ENCODE peak calls at places on chromosomes 3 and 15, in seven cellular contexts. One of them, this sample, is unnamed.

GRCh38 chr3:135865085-135865484 is 100.4 kb upstream of the PPP2R3A start:
- DNase-seq in kidney tubule cell: no peak
- DNase-seq in AG04450: no peak
- DNase-seq in AG10803: peak; percentile 40
- DNase-seq in mammary epithelial cell: no peak
- DNase-seq in HS-27A: no peak
- DNase-seq in activated naive CD8-positive, alpha-beta T cell treated with anti-CD3 and anti-CD28 coated beads, Interleukin-2, amount 50 U/mL, for 24 hours: no peak
- DNase-seq in this sample: no peak

GRCh38 chr3:15431256-15431837 is 3.9 kb downstream of the EAF1 start:
- DNase-seq in kidney tubule cell: no peak
- DNase-seq in AG10803: no peak
- DNase-seq in HS-27A: no peak
- DNase-seq in AG04450: no peak
- DNase-seq in activated naive CD8-positive, alpha-beta T cell treated with anti-CD3 and anti-CD28 coated beads, Interleukin-2, amount 50 U/mL, for 24 hours: no peak
- DNase-seq in mammary epithelial cell: no peak
- DNase-seq in this sample: no peak

GRCh38 chr15:79989682-79990081 is 18.7 kb upstream of the BCL2A1 start:
- DNase-seq in HS-27A: no peak
- DNase-seq in AG04450: no peak
- DNase-seq in AG10803: peak; percentile 49
- DNase-seq in activated naive CD8-positive, alpha-beta T cell treated with anti-CD3 and anti-CD28 coated beads, Interleukin-2, amount 50 U/mL, for 24 hours: no peak
- DNase-seq in kidney tubule cell: no peak
- DNase-seq in mammary epithelial cell: peak; percentile 31
- DNase-seq in this sample: no peak

GRCh38 chr3:157810924-157811718 is 295.1 kb downstream of the SHOX2 start:
- DNase-seq in mammary epithelial cell: no peak
- DNase-seq in AG10803: no peak
- DNase-seq in HS-27A: no peak
- DNase-seq in activated naive CD8-positive, alpha-beta T cell treated with anti-CD3 and anti-CD28 coated beads, Interleukin-2, amount 50 U/mL, for 24 hours: no peak
- DNase-seq in AG04450: no peak
- DNase-seq in kidney tubule cell: no peak
- DNase-seq in this sample: peak; percentile 3

GRCh38 chr3:56691165-56692000 is 8.3 kb upstream of the TASOR start:
- DNase-seq in HS-27A: no peak
- DNase-seq in kidney tubule cell: peak; percentile 79
- DNase-seq in mammary epithelial cell: peak; percentile 86
- DNase-seq in activated naive CD8-positive, alpha-beta T cell treated with anti-CD3 and anti-CD28 coated beads, Interleukin-2, amount 50 U/mL, for 24 hours: no peak
- DNase-seq in AG10803: peak; percentile 35
- DNase-seq in AG04450: no peak
- DNase-seq in this sample: no peak

GRCh38 chr3:78268087-78268486 is 1228.2 kb downstream of the ROBO2 start:
- DNase-seq in HS-27A: no peak
- DNase-seq in AG04450: no peak
- DNase-seq in mammary epithelial cell: no peak
- DNase-seq in AG10803: no peak
- DNase-seq in kidney tubule cell: no peak
- DNase-seq in activated naive CD8-positive, alpha-beta T cell treated with anti-CD3 and anti-CD28 coated beads, Interleukin-2, amount 50 U/mL, for 24 hours: no peak
- DNase-seq in this sample: no peak

GRCh38 chr3:190384241-190384863 is 3.6 kb upstream of the CLDN16 start:
- DNase-seq in kidney tubule cell: peak; percentile 94
- DNase-seq in AG10803: peak; percentile 42
- DNase-seq in AG04450: no peak
- DNase-seq in mammary epithelial cell: peak; percentile 90
- DNase-seq in HS-27A: no peak
- DNase-seq in activated naive CD8-positive, alpha-beta T cell treated with anti-CD3 and anti-CD28 coated beads, Interleukin-2, amount 50 U/mL, for 24 hours: no peak
- DNase-seq in this sample: peak; percentile 66

GRCh38 chr3:14161282-14161681 is 17.1 kb downstream of the XPC start:
- DNase-seq in kidney tubule cell: no peak
- DNase-seq in AG04450: no peak
- DNase-seq in mammary epithelial cell: no peak
- DNase-seq in activated naive CD8-positive, alpha-beta T cell treated with anti-CD3 and anti-CD28 coated beads, Interleukin-2, amount 50 U/mL, for 24 hours: no peak
- DNase-seq in HS-27A: no peak
- DNase-seq in AG10803: no peak
- DNase-seq in this sample: no peak

GRCh38 chr15:81047948-81048347 is 47.2 kb downstream of the TLNRD1 start:
- DNase-seq in kidney tubule cell: no peak
- DNase-seq in activated naive CD8-positive, alpha-beta T cell treated with anti-CD3 and anti-CD28 coated beads, Interleukin-2, amount 50 U/mL, for 24 hours: no peak
- DNase-seq in AG04450: no peak
- DNase-seq in HS-27A: no peak
- DNase-seq in mammary epithelial cell: no peak
- DNase-seq in AG10803: no peak
- DNase-seq in this sample: no peak

GRCh38 chr15:69812881-69813280 is 284.8 kb downstream of the TLE3 start:
- DNase-seq in AG04450: no peak
- DNase-seq in kidney tubule cell: no peak
- DNase-seq in mammary epithelial cell: no peak
- DNase-seq in HS-27A: no peak
- DNase-seq in activated naive CD8-positive, alpha-beta T cell treated with anti-CD3 and anti-CD28 coated beads, Interleukin-2, amount 50 U/mL, for 24 hours: no peak
- DNase-seq in AG10803: no peak
- DNase-seq in this sample: no peak

GRCh38 chr3:113243846-113244245 is 32.5 kb downstream of the BOC start:
- DNase-seq in AG04450: no peak
- DNase-seq in activated naive CD8-positive, alpha-beta T cell treated with anti-CD3 and anti-CD28 coated beads, Interleukin-2, amount 50 U/mL, for 24 hours: no peak
- DNase-seq in HS-27A: no peak
- DNase-seq in kidney tubule cell: no peak
- DNase-seq in mammary epithelial cell: no peak
- DNase-seq in AG10803: peak; percentile 36
- DNase-seq in this sample: no peak

GRCh38 chr15:50066202-50066601 is 52.8 kb downstream of the ATP8B4 start:
- DNase-seq in AG10803: peak; percentile 51
- DNase-seq in mammary epithelial cell: peak; percentile 53
- DNase-seq in kidney tubule cell: peak; percentile 46
- DNase-seq in activated naive CD8-positive, alpha-beta T cell treated with anti-CD3 and anti-CD28 coated beads, Interleukin-2, amount 50 U/mL, for 24 hours: peak; percentile 22
- DNase-seq in HS-27A: no peak
- DNase-seq in AG04450: no peak
- DNase-seq in this sample: no peak

GRCh38 chr3:105944721-105945120 is 75.9 kb upstream of the CBLB start:
- DNase-seq in mammary epithelial cell: peak; percentile 94
- DNase-seq in AG04450: peak; percentile 29
- DNase-seq in HS-27A: peak; percentile 89
- DNase-seq in kidney tubule cell: peak; percentile 82
- DNase-seq in activated naive CD8-positive, alpha-beta T cell treated with anti-CD3 and anti-CD28 coated beads, Interleukin-2, amount 50 U/mL, for 24 hours: no peak
- DNase-seq in AG10803: peak; percentile 86
- DNase-seq in this sample: no peak

GRCh38 chr3:45240292-45240691 is 14.2 kb upstream of the TMEM158 start:
- DNase-seq in mammary epithelial cell: no peak
- DNase-seq in kidney tubule cell: no peak
- DNase-seq in AG10803: no peak
- DNase-seq in activated naive CD8-positive, alpha-beta T cell treated with anti-CD3 and anti-CD28 coated beads, Interleukin-2, amount 50 U/mL, for 24 hours: no peak
- DNase-seq in HS-27A: no peak
- DNase-seq in AG04450: no peak
- DNase-seq in this sample: no peak

GRCh38 chr15:100468265-100468664 is 60.5 kb downstream of the CERS3 start:
- DNase-seq in HS-27A: no peak
- DNase-seq in activated naive CD8-positive, alpha-beta T cell treated with anti-CD3 and anti-CD28 coated beads, Interleukin-2, amount 50 U/mL, for 24 hours: no peak
- DNase-seq in kidney tubule cell: peak; percentile 76
- DNase-seq in AG04450: no peak
- DNase-seq in AG10803: peak; percentile 20
- DNase-seq in mammary epithelial cell: no peak
- DNase-seq in this sample: peak; percentile 44

GRCh38 chr3:15479602-15480248 is 41.8 kb downstream of the COLQ start:
- DNase-seq in AG04450: no peak
- DNase-seq in activated naive CD8-positive, alpha-beta T cell treated with anti-CD3 and anti-CD28 coated beads, Interleukin-2, amount 50 U/mL, for 24 hours: no peak
- DNase-seq in HS-27A: no peak
- DNase-seq in mammary epithelial cell: no peak
- DNase-seq in AG10803: no peak
- DNase-seq in kidney tubule cell: no peak
- DNase-seq in this sample: no peak

GRCh38 chr3:128698211-128699011 is 27.6 kb upstream of the RAB7A start:
- DNase-seq in mammary epithelial cell: no peak
- DNase-seq in kidney tubule cell: peak; percentile 43
- DNase-seq in AG10803: peak; percentile 35
- DNase-seq in HS-27A: no peak
- DNase-seq in AG04450: no peak
- DNase-seq in activated naive CD8-positive, alpha-beta T cell treated with anti-CD3 and anti-CD28 coated beads, Interleukin-2, amount 50 U/mL, for 24 hours: peak; percentile 21
- DNase-seq in this sample: peak; percentile 47

GRCh38 chr3:107525954-107526305 is 3.2 kb downstream of the BBX start:
- DNase-seq in mammary epithelial cell: no peak
- DNase-seq in AG10803: no peak
- DNase-seq in kidney tubule cell: no peak
- DNase-seq in AG04450: no peak
- DNase-seq in activated naive CD8-positive, alpha-beta T cell treated with anti-CD3 and anti-CD28 coated beads, Interleukin-2, amount 50 U/mL, for 24 hours: no peak
- DNase-seq in HS-27A: no peak
- DNase-seq in this sample: no peak

GRCh38 chr3:35659808-35660207 is 20.5 kb downstream of the ARPP21 start:
- DNase-seq in activated naive CD8-positive, alpha-beta T cell treated with anti-CD3 and anti-CD28 coated beads, Interleukin-2, amount 50 U/mL, for 24 hours: no peak
- DNase-seq in AG04450: no peak
- DNase-seq in kidney tubule cell: peak; percentile 53
- DNase-seq in mammary epithelial cell: peak; percentile 9
- DNase-seq in AG10803: no peak
- DNase-seq in HS-27A: no peak
- DNase-seq in this sample: peak; percentile 30